ENCODE peak calls at places on chromosomes 2 and 18, in seven cellular contexts. F is HCT116, H is endothelial cell of umbilical vein, S is K562, Y is HepG2, A is H1, D is GM12878. V is an unnamed sample.

GRCh38 chr2:109352898-109353689 is 224.1 kb downstream of the SH3RF3 start:
- DNase-seq in F (no peak), H (no peak), S (no peak), Y (no peak), A (no peak), D (no peak), V (no peak)

GRCh38 chr18:48022531-48023330 is 92.3 kb upstream of the SMAD2 start:
- DNase-seq in F (peak; percentile 62), H (peak; percentile 64), S (peak; percentile 61), Y (peak; percentile 59), A (no peak), D (peak; percentile 12), V (peak; percentile 56)

GRCh38 chr18:67373636-67374035 is 142.9 kb downstream of the DSEL start:
- DNase-seq in F (no peak), H (no peak), S (no peak), Y (no peak), A (no peak), D (no peak), V (no peak)

GRCh38 chr2:127092306-127092705 is 14.6 kb downstream of the BIN1 start:
- DNase-seq in F (no peak), H (no peak), S (no peak), Y (no peak), A (no peak), D (no peak), V (no peak)

GRCh38 chr2:218286570-218287459 is 5.5 kb downstream of the TMBIM1 start:
- DNase-seq in F (peak; percentile 88), H (peak; percentile 93), S (peak; percentile 93), Y (peak; percentile 96), A (peak; percentile 46), D (peak; percentile 72), V (no peak)

GRCh38 chr2:159030674-159031380 is 62.4 kb downstream of the TANC1 start:
- DNase-seq in F (peak; percentile 23), H (peak; percentile 94), S (peak; percentile 75), Y (peak; percentile 10), A (peak; percentile 43), D (no peak), V (no peak)

GRCh38 chr2:21650566-21650965 is 526.8 kb downstream of the TDRD15 start:
- DNase-seq in F (no peak), H (no peak), S (no peak), Y (no peak), A (no peak), D (no peak), V (no peak)

GRCh38 chr2:235605999-235606715 is 112.3 kb downstream of the AGAP1 start:
- DNase-seq in F (no peak), H (no peak), S (no peak), Y (no peak), A (no peak), D (no peak), V (no peak)

GRCh38 chr18:39596216-39596615 is 2030.6 kb upstream of the CELF4 start:
- DNase-seq in F (no peak), H (no peak), S (no peak), Y (no peak), A (no peak), D (no peak), V (no peak)

GRCh38 chr2:14363976-14364375 is 268.5 kb upstream of the LRATD1 start:
- DNase-seq in F (no peak), H (no peak), S (no peak), Y (no peak), A (no peak), D (no peak), V (no peak)

GRCh38 chr18:51133580-51134160 is 63.8 kb downstream of the MEX3C start:
- DNase-seq in F (no peak), H (no peak), S (no peak), Y (peak; percentile 41), A (no peak), D (no peak), V (no peak)

GRCh38 chr2:23445450-23445868 is 60.5 kb downstream of the KLHL29 start:
- DNase-seq in F (no peak), H (peak; percentile 29), S (no peak), Y (no peak), A (no peak), D (no peak), V (no peak)
- H3K9ac ChIP-seq in F (no peak overlapping the region), H (no peak overlapping the region), S (no peak overlapping the region), Y (no peak overlapping the region), A (no peak overlapping the region), D (no peak overlapping the region), V (no peak overlapping the region)

GRCh38 chr2:30147715-30148611 is 1.2 kb downstream of the YPEL5 start:
- DNase-seq in F (no peak), H (peak; percentile 70), S (peak; percentile 80), Y (peak; percentile 44), A (no peak), D (no peak), V (no peak)
- TF ChIP-seq POLR2AphosphoS5 in F (no peak), H (peak; percentile 27), S (no peak), Y (no peak), A (no peak), D (no peak), V (no peak)

GRCh38 chr2:44952143-44952805 is 10.8 kb downstream of the SIX3 start:
- DNase-seq in F (peak; percentile 31), H (peak; percentile 72), S (peak; percentile 60), Y (peak; percentile 58), A (no peak), D (no peak), V (no peak)
- TF ChIP-seq EZH2 in F (no peak), H (no peak), S (no peak), Y (no peak), A (no peak), D (no peak), V (no peak)

GRCh38 chr18:25348361-25349130 is 3.4 kb downstream of the ZNF521 start:
- DNase-seq in F (no peak), H (no peak), S (no peak), Y (no peak), A (no peak), D (no peak), V (no peak)
- H3K9ac ChIP-seq in F (no peak overlapping the region), H (peak overlapping the region; percentile 100), S (no peak overlapping the region), Y (no peak overlapping the region), A (peak overlapping the region; percentile 37), D (no peak overlapping the region), V (no peak overlapping the region)

GRCh38 chr2:238061310-238062202 is 755 bp downstream of the SCLY start:
- DNase-seq in F (no peak), H (peak; percentile 30), S (peak; percentile 51), Y (peak; percentile 35), A (no peak), D (no peak), V (no peak)

GRCh38 chr2:238059505-238059904 is 1.3 kb upstream of the SCLY start:
- DNase-seq in F (no peak), H (no peak), S (no peak), Y (no peak), A (no peak), D (no peak), V (no peak)

GRCh38 chr2:238060542-238061309 is at the start of gene SCLY:
- DNase-seq in F (peak; percentile 91), H (peak; percentile 98), S (peak; percentile 96), Y (peak; percentile 97), A (peak; percentile 92), D (peak; percentile 87), V (peak; percentile 34)

GRCh38 chr2:238063414-238064189 is 2.8 kb downstream of the SCLY start:
- DNase-seq in F (no peak), H (no peak), S (no peak), Y (peak; percentile 39), A (no peak), D (no peak), V (no peak)

GRCh38 chr2:238060096-238060541 is 682 bp upstream of the SCLY start:
- DNase-seq in F (no peak), H (no peak), S (no peak), Y (no peak), A (no peak), D (no peak), V (no peak)
- TF ChIP-seq POLR2AphosphoS5 in F (no peak), H (no peak), S (no peak), Y (no peak), A (no peak), D (peak; percentile 2), V (no peak)

GRCh38 chr18:13218376-13219011 is at the start of gene LDLRAD4:
- DNase-seq in F (no peak), H (peak; percentile 34), S (no peak), Y (no peak), A (no peak), D (no peak), V (no peak)
- TF ChIP-seq EZH2 in F (no peak), H (peak; percentile 92), S (no peak), Y (no peak), A (peak; percentile 61), D (no peak), V (no peak)

V was measured in SK-N-MC.